ENCODE peak calls at places on chromosomes 13 and 19, in eight cellular contexts. One of them, this sample, is unnamed.
A peak's percentile ranks its signal among the peaks of the same experiment; 100 is the strongest.

GRCh38 chr13:97369269-97369893 is 64.6 kb upstream of the RAP2A start:
- DNase-seq in effector memory CD4-positive, alpha-beta T cell: no peak
- DNase-seq in fibroblast of lung: peak; percentile 48
- DNase-seq in mucosa of descending colon: no peak
- DNase-seq in lung: no peak
- DNase-seq in breast epithelium: no peak
- DNase-seq in mammary epithelial cell: no peak
- DNase-seq in GM12878: no peak
- DNase-seq in this sample: peak; percentile 32

GRCh38 chr19:7509625-7510024 is 6.3 kb upstream of the ZNF358 start:
- DNase-seq in effector memory CD4-positive, alpha-beta T cell: no peak
- DNase-seq in fibroblast of lung: no peak
- DNase-seq in mucosa of descending colon: no peak
- DNase-seq in lung: no peak
- DNase-seq in breast epithelium: no peak
- DNase-seq in mammary epithelial cell: no peak
- DNase-seq in GM12878: no peak
- DNase-seq in this sample: no peak

GRCh38 chr19:13487985-13488384 is 18.3 kb downstream of the CACNA1A start:
- DNase-seq in effector memory CD4-positive, alpha-beta T cell: no peak
- DNase-seq in fibroblast of lung: no peak
- DNase-seq in mucosa of descending colon: no peak
- DNase-seq in lung: no peak
- DNase-seq in breast epithelium: no peak
- DNase-seq in mammary epithelial cell: no peak
- DNase-seq in GM12878: no peak
- DNase-seq in this sample: no peak

GRCh38 chr13:26813626-26814348 is 53.2 kb upstream of the GPR12 start:
- DNase-seq in effector memory CD4-positive, alpha-beta T cell: no peak
- DNase-seq in fibroblast of lung: no peak
- DNase-seq in mucosa of descending colon: no peak
- DNase-seq in lung: no peak
- DNase-seq in breast epithelium: no peak
- DNase-seq in mammary epithelial cell: no peak
- DNase-seq in GM12878: no peak
- DNase-seq in this sample: no peak

GRCh38 chr19:7360393-7360984 is 11.8 kb downstream of the ARHGEF18 start:
- DNase-seq in effector memory CD4-positive, alpha-beta T cell: no peak
- DNase-seq in fibroblast of lung: peak; percentile 14
- DNase-seq in mucosa of descending colon: no peak
- DNase-seq in lung: no peak
- DNase-seq in breast epithelium: no peak
- DNase-seq in mammary epithelial cell: no peak
- DNase-seq in GM12878: no peak
- DNase-seq in this sample: no peak

GRCh38 chr19:15116856-15117255 is 9.7 kb downstream of the SYDE1 start:
- DNase-seq in effector memory CD4-positive, alpha-beta T cell: no peak
- DNase-seq in fibroblast of lung: no peak
- DNase-seq in mucosa of descending colon: no peak
- DNase-seq in lung: no peak
- DNase-seq in breast epithelium: no peak
- DNase-seq in mammary epithelial cell: no peak
- DNase-seq in GM12878: no peak
- DNase-seq in this sample: no peak

GRCh38 chr19:19345232-19345631 is 24.6 kb downstream of the MAU2 start:
- DNase-seq in effector memory CD4-positive, alpha-beta T cell: no peak
- DNase-seq in fibroblast of lung: no peak
- DNase-seq in mucosa of descending colon: no peak
- DNase-seq in lung: no peak
- DNase-seq in breast epithelium: no peak
- DNase-seq in mammary epithelial cell: no peak
- DNase-seq in GM12878: no peak
- DNase-seq in this sample: no peak

GRCh38 chr13:23701646-23702045 is 131.4 kb downstream of the TNFRSF19 start:
- DNase-seq in effector memory CD4-positive, alpha-beta T cell: no peak
- DNase-seq in fibroblast of lung: peak; percentile 65
- DNase-seq in mucosa of descending colon: peak; percentile 38
- DNase-seq in lung: peak; percentile 45
- DNase-seq in breast epithelium: no peak
- DNase-seq in mammary epithelial cell: no peak
- DNase-seq in GM12878: no peak
- DNase-seq in this sample: no peak

DNA sequence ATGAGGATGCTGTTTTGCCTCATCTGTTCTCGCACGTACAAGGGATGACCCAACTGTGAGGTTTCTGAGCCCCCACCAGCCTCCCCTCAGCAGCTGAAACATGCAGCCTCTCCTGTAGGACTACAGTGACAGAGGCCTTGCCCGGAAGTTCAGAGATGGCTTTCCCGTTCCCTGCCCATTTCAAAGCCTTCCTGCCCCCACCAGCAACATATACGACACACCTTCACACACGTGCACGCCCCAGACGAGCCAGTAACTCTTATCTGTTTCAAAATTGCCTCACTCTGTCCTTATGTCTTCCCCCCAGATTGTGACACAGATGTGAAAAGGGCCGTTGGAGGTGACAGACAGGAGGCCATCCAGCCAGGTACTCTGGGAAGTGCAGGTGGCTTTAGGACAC is 95.8 kb downstream of the RAB20 start:
- DNase-seq in effector memory CD4-positive, alpha-beta T cell: no peak
- DNase-seq in fibroblast of lung: no peak
- DNase-seq in mucosa of descending colon: no peak
- DNase-seq in lung: no peak
- DNase-seq in breast epithelium: no peak
- DNase-seq in mammary epithelial cell: no peak
- DNase-seq in GM12878: no peak
- DNase-seq in this sample: no peak
- H3K36me3 ChIP-seq in effector memory CD4-positive, alpha-beta T cell: no peaks in the 10 kb centered on the region
- H3K36me3 ChIP-seq in fibroblast of lung: peaks cover 8% of the 10 kb centered on the region
- H3K36me3 ChIP-seq in mucosa of descending colon: no peaks in the 10 kb centered on the region
- H3K36me3 ChIP-seq in lung: peaks cover 46% of the 10 kb centered on the region
- H3K36me3 ChIP-seq in breast epithelium: no peaks in the 10 kb centered on the region
- H3K36me3 ChIP-seq in mammary epithelial cell: no peaks in the 10 kb centered on the region
- H3K36me3 ChIP-seq in GM12878: no peaks in the 10 kb centered on the region
- H3K36me3 ChIP-seq in this sample: no peaks in the 10 kb centered on the region

GRCh38 chr19:34497112-34497805 is 15.7 kb downstream of the WTIP start:
- DNase-seq in effector memory CD4-positive, alpha-beta T cell: no peak
- DNase-seq in fibroblast of lung: no peak
- DNase-seq in mucosa of descending colon: no peak
- DNase-seq in lung: no peak
- DNase-seq in breast epithelium: no peak
- DNase-seq in mammary epithelial cell: no peak
- DNase-seq in GM12878: no peak
- DNase-seq in this sample: no peak

GRCh38 chr19:34493649-34494044 is 12.1 kb downstream of the WTIP start:
- DNase-seq in effector memory CD4-positive, alpha-beta T cell: no peak
- DNase-seq in fibroblast of lung: no peak
- DNase-seq in mucosa of descending colon: no peak
- DNase-seq in lung: no peak
- DNase-seq in breast epithelium: no peak
- DNase-seq in mammary epithelial cell: no peak
- DNase-seq in GM12878: no peak
- DNase-seq in this sample: no peak

GRCh38 chr19:34493038-34493648 is 11.6 kb downstream of the WTIP start:
- DNase-seq in effector memory CD4-positive, alpha-beta T cell: no peak
- DNase-seq in fibroblast of lung: no peak
- DNase-seq in mucosa of descending colon: no peak
- DNase-seq in lung: no peak
- DNase-seq in breast epithelium: no peak
- DNase-seq in mammary epithelial cell: no peak
- DNase-seq in GM12878: no peak
- DNase-seq in this sample: no peak

GRCh38 chr19:34494601-34495000 is 13.0 kb downstream of the WTIP start:
- DNase-seq in effector memory CD4-positive, alpha-beta T cell: no peak
- DNase-seq in fibroblast of lung: no peak
- DNase-seq in mucosa of descending colon: no peak
- DNase-seq in lung: no peak
- DNase-seq in breast epithelium: no peak
- DNase-seq in mammary epithelial cell: no peak
- DNase-seq in GM12878: no peak
- DNase-seq in this sample: no peak

GRCh38 chr19:34495416-34495815 is 13.9 kb downstream of the WTIP start:
- DNase-seq in effector memory CD4-positive, alpha-beta T cell: no peak
- DNase-seq in fibroblast of lung: no peak
- DNase-seq in mucosa of descending colon: no peak
- DNase-seq in lung: no peak
- DNase-seq in breast epithelium: no peak
- DNase-seq in mammary epithelial cell: no peak
- DNase-seq in GM12878: no peak
- DNase-seq in this sample: no peak
- H3K36me3 ChIP-seq in effector memory CD4-positive, alpha-beta T cell: no peaks in the 10 kb centered on the region
- H3K36me3 ChIP-seq in fibroblast of lung: peaks cover 22% of the 10 kb centered on the region
- H3K36me3 ChIP-seq in mucosa of descending colon: no peaks in the 10 kb centered on the region
- H3K36me3 ChIP-seq in lung: peaks cover 48% of the 10 kb centered on the region
- H3K36me3 ChIP-seq in breast epithelium: no peaks in the 10 kb centered on the region
- H3K36me3 ChIP-seq in mammary epithelial cell: no peaks in the 10 kb centered on the region
- H3K36me3 ChIP-seq in GM12878: no peaks in the 10 kb centered on the region
- H3K36me3 ChIP-seq in this sample: no peaks in the 10 kb centered on the region

GRCh38 chr19:56101095-56101494 is 20.0 kb downstream of the ZNF787 start:
- DNase-seq in effector memory CD4-positive, alpha-beta T cell: no peak
- DNase-seq in fibroblast of lung: no peak
- DNase-seq in mucosa of descending colon: no peak
- DNase-seq in lung: no peak
- DNase-seq in breast epithelium: no peak
- DNase-seq in mammary epithelial cell: no peak
- DNase-seq in GM12878: no peak
- DNase-seq in this sample: no peak
- H3K36me3 ChIP-seq in effector memory CD4-positive, alpha-beta T cell: peaks cover 34% of the 10 kb centered on the region
- H3K36me3 ChIP-seq in fibroblast of lung: peaks cover 8% of the 10 kb centered on the region
- H3K36me3 ChIP-seq in mucosa of descending colon: peaks cover 6% of the 10 kb centered on the region
- H3K36me3 ChIP-seq in lung: peaks cover 44% of the 10 kb centered on the region
- H3K36me3 ChIP-seq in breast epithelium: no peaks in the 10 kb centered on the region
- H3K36me3 ChIP-seq in mammary epithelial cell: peaks cover 6% of the 10 kb centered on the region
- H3K36me3 ChIP-seq in GM12878: peaks cover 28% of the 10 kb centered on the region
- H3K36me3 ChIP-seq in this sample: peaks cover 26% of the 10 kb centered on the region

GRCh38 chr19:2210987-2211740 is 25.0 kb downstream of the PLEKHJ1 start:
- DNase-seq in effector memory CD4-positive, alpha-beta T cell: no peak
- DNase-seq in fibroblast of lung: no peak
- DNase-seq in mucosa of descending colon: no peak
- DNase-seq in lung: no peak
- DNase-seq in breast epithelium: no peak
- DNase-seq in mammary epithelial cell: no peak
- DNase-seq in GM12878: no peak
- DNase-seq in this sample: no peak
- H3K36me3 ChIP-seq in effector memory CD4-positive, alpha-beta T cell: peaks cover 42% of the 10 kb centered on the region
- H3K36me3 ChIP-seq in fibroblast of lung: peaks cover 54% of the 10 kb centered on the region
- H3K36me3 ChIP-seq in mucosa of descending colon: peaks cover 17% of the 10 kb centered on the region
- H3K36me3 ChIP-seq in lung: peaks cover 78% of the 10 kb centered on the region
- H3K36me3 ChIP-seq in breast epithelium: peaks cover 5% of the 10 kb centered on the region
- H3K36me3 ChIP-seq in mammary epithelial cell: peaks cover 15% of the 10 kb centered on the region
- H3K36me3 ChIP-seq in GM12878: peaks cover 74% of the 10 kb centered on the region
- H3K36me3 ChIP-seq in this sample: peaks cover 56% of the 10 kb centered on the region

This sample was measured in GM06990.